ENCODE peak calls at places on chromosomes 5 and 9, in ten cellular contexts. C is CD8-positive, alpha-beta memory T cell; Q is adrenal gland; W is pancreas; D is esophagus squamous epithelium; M is astrocyte; Z is dorsolateral prefrontal cortex; I is HL-60; P is body of pancreas; E is mesendoderm. O is an unnamed sample. For H3K27me3, the result is how much of the 10 kb centered on the place peaks cover.

GRCh38 chr9:103397868-103398600 is 402.9 kb downstream of the CYLC2 start:
- DNase-seq in C (no peak), Q (peak), W (peak), D (no peak), M (peak), Z (no peak), I (peak), P (peak), E (peak), O (no peak)

GRCh38 chr5:40962207-40962955 is 53.1 kb downstream of the C7 start:
- DNase-seq in C (no peak), Q (no peak), W (no peak), D (no peak), M (no peak), Z (no peak), I (no peak), P (no peak), E (no peak), O (no peak)

GRCh38 chr9:137457406-137458193 is 1.5 kb downstream of the NSMF start:
- DNase-seq in C (no peak), Q (peak), W (peak), D (no peak), M (no peak), Z (peak), I (no peak), P (peak), E (no peak), O (peak)

GRCh38 chr5:39767906-39768305 is 343.1 kb upstream of the DAB2 start:
- DNase-seq in C (no peak), Q (no peak), W (no peak), D (no peak), M (no peak), Z (no peak), I (no peak), P (no peak), E (no peak), O (no peak)

GRCh38 chr9:97077465-97078295 is 38.7 kb upstream of the CTSV start:
- DNase-seq in C (no peak), Q (no peak), W (no peak), D (no peak), M (no peak), Z (no peak), I (no peak), P (no peak), E (no peak), O (no peak)

GRCh38 chr5:81626524-81626923 is 124.4 kb downstream of the SSBP2 start:
- DNase-seq in C (no peak), Q (no peak), W (no peak), D (no peak), M (peak), Z (no peak), I (no peak), P (no peak), E (no peak), O (no peak)

GRCh38 chr5:35857606-35858205 is 1.0 kb downstream of the IL7R start:
- DNase-seq in C (no peak), Q (no peak), W (no peak), D (no peak), M (peak), Z (no peak), I (no peak), P (no peak), E (no peak), O (no peak)

GRCh38 chr5:147986134-147986757 is 77.5 kb upstream of the SPINK5 start:
- DNase-seq in C (no peak), Q (no peak), W (no peak), D (no peak), M (no peak), Z (no peak), I (no peak), P (no peak), E (no peak), O (no peak)

GRCh38 chr9:137694962-137695875 is 76.4 kb downstream of the EHMT1 start:
- DNase-seq in C (no peak), Q (peak), W (peak), D (no peak), M (no peak), Z (no peak), I (no peak), P (peak), E (peak), O (no peak)

GRCh38 chr5:145847499-145848497 is 12.7 kb upstream of the PRELID2 start:
- DNase-seq in C (no peak), Q (no peak), W (no peak), D (no peak), M (peak), Z (no peak), I (no peak), P (no peak), E (no peak), O (no peak)

GRCh38 chr9:126499005-126499910 is 114.5 kb upstream of the LMX1B start:
- DNase-seq in C (peak), Q (no peak), W (peak), D (no peak), M (no peak), Z (peak), I (no peak), P (no peak), E (peak), O (no peak)

GRCh38 chr5:30475429-30475828 is 718.1 kb upstream of the CDH6 start:
- DNase-seq in C (no peak), Q (no peak), W (no peak), D (no peak), M (no peak), Z (no peak), I (no peak), P (no peak), E (no peak), O (no peak)

GRCh38 chr9:112020680-112021596 is 124.3 kb downstream of the UGCG start:
- DNase-seq in C (no peak), Q (no peak), W (no peak), D (no peak), M (peak), Z (no peak), I (no peak), P (no peak), E (no peak), O (no peak)

GRCh38 chr5:176816791-176817272 is 6.5 kb downstream of the UNC5A start:
- DNase-seq in C (no peak), Q (no peak), W (no peak), D (no peak), M (no peak), Z (no peak), I (no peak), P (no peak), E (no peak), O (no peak)

GRCh38 chr9:68509689-68510088 is 31.0 kb downstream of the TMEM252 start:
- DNase-seq in C (no peak), Q (no peak), W (no peak), D (no peak), M (no peak), Z (no peak), I (no peak), P (no peak), E (no peak), O (no peak)

GRCh38 chr5:179153341-179153901 is 93.2 kb downstream of the ZNF354C start:
- DNase-seq in C (no peak), Q (peak), W (no peak), D (no peak), M (no peak), Z (peak), I (no peak), P (no peak), E (no peak), O (peak)

GRCh38 chr5:65395526-65396155 is 86.1 kb downstream of the ADAMTS6 start:
- DNase-seq in C (no peak), Q (no peak), W (no peak), D (no peak), M (peak), Z (no peak), I (no peak), P (no peak), E (no peak), O (no peak)

GRCh38 chr9:137045294-137046093 is 483 bp downstream of the NPDC1 start:
- DNase-seq in C (no peak), Q (no peak), W (no peak), D (no peak), M (peak), Z (no peak), I (no peak), P (no peak), E (no peak), O (no peak)

GRCh38 chr9:94896512-94896911 is 170.0 kb downstream of the AOPEP start:
- DNase-seq in C (no peak), Q (no peak), W (no peak), D (no peak), M (no peak), Z (no peak), I (no peak), P (no peak), E (no peak), O (no peak)

GRCh38 chr5:74314906-74315305 is 325.6 kb downstream of the ENC1 start:
- DNase-seq in C (no peak), Q (no peak), W (no peak), D (no peak), M (no peak), Z (no peak), I (no peak), P (no peak), E (peak), O (no peak)

GRCh38 chr5:78404682-78405293 is 44.4 kb downstream of the SCAMP1 start:
- DNase-seq in C (no peak), Q (no peak), W (no peak), D (no peak), M (no peak), Z (no peak), I (no peak), P (no peak), E (peak), O (no peak)

GRCh38 chr9:104300125-104300524 is 203.9 kb upstream of the OR13F1 start:
- DNase-seq in C (no peak), Q (no peak), W (no peak), D (no peak), M (no peak), Z (no peak), I (no peak), P (no peak), E (no peak), O (no peak)

GRCh38 chr9:97559111-97559514 is 57.6 kb downstream of the TMOD1 start:
- DNase-seq in C (no peak), Q (no peak), W (no peak), D (no peak), M (no peak), Z (no peak), I (no peak), P (no peak), E (no peak), O (no peak)

GRCh38 chr5:34571380-34572041 is 84.6 kb upstream of the RAI14 start:
- DNase-seq in C (no peak), Q (no peak), W (no peak), D (no peak), M (peak), Z (no peak), I (no peak), P (no peak), E (peak), O (no peak)

GRCh38 chr9:135468866-135469521 is 10.6 kb upstream of the PPP1R26 start:
- DNase-seq in C (no peak), Q (peak), W (peak), D (no peak), M (no peak), Z (no peak), I (no peak), P (no peak), E (peak), O (no peak)

GRCh38 chr9:128145536-128145935 is 3.7 kb upstream of the LCN2 start:
- DNase-seq in C (no peak), Q (no peak), W (peak), D (no peak), M (no peak), Z (no peak), I (no peak), P (no peak), E (no peak), O (no peak)

GRCh38 chr5:102545175-102545574 is 46.4 kb upstream of the SLCO6A1 start:
- DNase-seq in C (no peak), Q (no peak), W (no peak), D (no peak), M (no peak), Z (no peak), I (no peak), P (peak), E (peak), O (peak)

GRCh38 chr5:37005946-37006540 is 129.5 kb downstream of the NIPBL start:
- DNase-seq in C (no peak), Q (no peak), W (no peak), D (no peak), M (peak), Z (no peak), I (no peak), P (no peak), E (peak), O (no peak)

GRCh38 chr5:103466494-103466893 is 96.1 kb downstream of the NUDT12 start:
- DNase-seq in C (no peak), Q (peak), W (no peak), D (no peak), M (peak), Z (no peak), I (no peak), P (no peak), E (no peak), O (no peak)

GRCh38 chr5:75509956-75510355 is 1.5 kb downstream of the CERT1 start:
- DNase-seq in C (no peak), Q (peak), W (no peak), D (no peak), M (peak), Z (no peak), I (no peak), P (peak), E (no peak), O (no peak)

GRCh38 chr5:43515678-43516048 is 715 bp upstream of the C5orf34 start:
- DNase-seq in C (no peak), Q (no peak), W (no peak), D (no peak), M (no peak), Z (no peak), I (no peak), P (no peak), E (no peak), O (no peak)

GRCh38 chr9:105067895-105068580 is 140.1 kb upstream of the ABCA1 start:
- DNase-seq in C (no peak), Q (no peak), W (no peak), D (no peak), M (peak), Z (no peak), I (no peak), P (no peak), E (no peak), O (no peak)

GRCh38 chr5:163260961-163261360 is 176.4 kb upstream of the CCNG1 start:
- DNase-seq in C (no peak), Q (no peak), W (no peak), D (no peak), M (no peak), Z (no peak), I (no peak), P (no peak), E (no peak), O (no peak)

GRCh38 chr9:17134843-17135577 is at the start of gene CNTLN:
- DNase-seq in C (peak), Q (peak), W (peak), D (no peak), M (peak), Z (peak), I (peak), P (peak), E (peak), O (peak)

GRCh38 chr9:76856016-76856415 is 49.9 kb downstream of the PRUNE2 start:
- DNase-seq in C (no peak), Q (no peak), W (no peak), D (no peak), M (no peak), Z (no peak), I (no peak), P (no peak), E (no peak), O (no peak)

GRCh38 chr9:6086006-6086655 is 70.7 kb upstream of the RANBP6 start:
- DNase-seq in C (no peak), Q (no peak), W (no peak), D (no peak), M (peak), Z (no peak), I (no peak), P (no peak), E (no peak), O (no peak)

GRCh38 chr5:171363846-171364245 is 23.8 kb upstream of the NPM1 start:
- DNase-seq in C (no peak), Q (no peak), W (no peak), D (no peak), M (no peak), Z (no peak), I (no peak), P (no peak), E (peak), O (no peak)

GRCh38 chr5:52024363-52024762 is 641.1 kb downstream of the ISL1 start:
- DNase-seq in C (no peak), Q (no peak), W (no peak), D (no peak), M (no peak), Z (no peak), I (no peak), P (no peak), E (peak), O (no peak)

GRCh38 chr5:172872997-172873491 is 39.0 kb downstream of the ERGIC1 start:
- DNase-seq in C (no peak), Q (peak), W (peak), D (no peak), M (peak), Z (peak), I (no peak), P (peak), E (no peak), O (no peak)

GRCh38 chr5:172870807-172871431 is 36.9 kb downstream of the ERGIC1 start:
- DNase-seq in C (no peak), Q (no peak), W (no peak), D (no peak), M (no peak), Z (no peak), I (no peak), P (no peak), E (no peak), O (peak)

GRCh38 chr5:172871982-172872381 is 37.9 kb downstream of the ERGIC1 start:
- DNase-seq in C (no peak), Q (peak), W (no peak), D (no peak), M (no peak), Z (no peak), I (no peak), P (no peak), E (no peak), O (no peak)

GRCh38 chr5:172870261-172870806 is 36.3 kb downstream of the ERGIC1 start:
- DNase-seq in C (no peak), Q (peak), W (no peak), D (no peak), M (peak), Z (no peak), I (no peak), P (peak), E (no peak), O (peak)

DNA sequence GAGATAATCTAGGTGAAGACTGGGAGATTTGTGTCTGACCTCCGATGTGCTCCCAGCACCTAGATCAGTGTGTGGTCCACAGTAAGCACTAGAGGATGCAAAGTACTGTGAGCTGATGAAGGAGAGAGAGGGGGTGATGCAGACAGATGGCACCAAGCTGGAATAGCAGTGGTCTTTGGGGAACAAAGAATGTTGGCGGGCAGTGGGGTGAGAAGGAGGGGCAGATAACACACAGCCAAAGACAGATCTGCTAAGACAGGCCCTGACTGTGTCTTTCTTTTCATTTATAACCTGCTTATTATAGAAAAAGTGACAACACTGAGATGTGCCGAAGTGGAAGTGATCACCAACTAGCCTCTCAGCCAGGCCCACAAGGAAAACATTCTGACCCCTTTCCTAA is 37.5 kb downstream of the ERGIC1 start:
- DNase-seq in C (no peak), Q (no peak), W (no peak), D (no peak), M (no peak), Z (no peak), I (no peak), P (no peak), E (no peak), O (no peak)
- H3K27ac ChIP-seq in C (no peak), Q (peak), W (peak), D (peak), M (peak), Z (peak), I (no peak), P (peak), E (no peak), O (peak)

GRCh38 chr9:133583586-133583985 is 25.6 kb downstream of the FAM163B start:
- DNase-seq in C (no peak), Q (no peak), W (peak), D (no peak), M (no peak), Z (no peak), I (no peak), P (no peak), E (no peak), O (peak)
- H3K27me3 ChIP-seq in C (under half), Q (under half), W (under half), D (half or more), M (under half), Z (under half), I (under half), P (under half), E (under half), O (half or more)

GRCh38 chr9:98971168-98971914 is 27.6 kb downstream of the COL15A1 start:
- DNase-seq in C (no peak), Q (peak), W (no peak), D (no peak), M (peak), Z (peak), I (no peak), P (no peak), E (peak), O (no peak)

GRCh38 chr9:98972641-98973545 is 29.2 kb downstream of the COL15A1 start:
- DNase-seq in C (no peak), Q (no peak), W (no peak), D (no peak), M (no peak), Z (no peak), I (no peak), P (no peak), E (no peak), O (no peak)

GRCh38 chr9:98970532-98971041 is 26.9 kb downstream of the COL15A1 start:
- DNase-seq in C (no peak), Q (no peak), W (no peak), D (no peak), M (no peak), Z (no peak), I (no peak), P (no peak), E (no peak), O (no peak)

GRCh38 chr9:98973546-98973921 is 29.8 kb downstream of the COL15A1 start:
- DNase-seq in C (no peak), Q (no peak), W (no peak), D (no peak), M (no peak), Z (no peak), I (no peak), P (no peak), E (no peak), O (no peak)

GRCh38 chr9:98971915-98972223 is 28.2 kb downstream of the COL15A1 start:
- DNase-seq in C (no peak), Q (no peak), W (no peak), D (no peak), M (no peak), Z (no peak), I (no peak), P (no peak), E (no peak), O (no peak)
- H3K27ac ChIP-seq in C (no peak), Q (peak), W (no peak), D (peak), M (no peak), Z (peak), I (no peak), P (no peak), E (no peak), O (no peak)

DNA sequence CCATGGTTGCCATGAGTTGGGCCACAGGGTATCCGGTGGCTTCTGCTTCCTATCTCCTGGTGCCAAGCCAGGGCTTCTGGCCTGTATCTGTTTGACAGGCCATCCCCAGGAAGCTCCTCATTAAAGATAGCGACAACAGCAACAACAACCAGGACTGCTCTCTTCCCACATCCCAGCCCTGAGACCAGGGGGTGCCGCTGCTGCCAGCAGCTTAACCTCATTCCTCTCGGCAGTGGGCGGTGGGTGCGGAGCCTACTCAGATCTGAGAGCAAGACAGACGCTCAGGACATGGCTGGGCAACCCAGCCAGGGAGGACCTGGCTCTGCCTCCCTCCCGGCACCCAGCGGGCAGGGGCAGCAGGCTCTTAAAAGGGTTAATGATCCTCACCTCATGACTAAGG is 98.3 kb downstream of the PSD2 start:
- DNase-seq in C (no peak), Q (no peak), W (no peak), D (no peak), M (no peak), Z (no peak), I (no peak), P (no peak), E (peak), O (no peak)
- H3K27me3 ChIP-seq in C (under half), Q (under half), W (under half), D (under half), M (under half), Z (under half), I (under half), P (under half), E (under half), O (under half)